ENCODE peak calls at places on chromosomes 5 and 9, in nine cellular contexts. One of them, this sample, is unnamed.

GRCh38 chr5:71699233-71699632 is 19.8 kb upstream of the CARTPT start:
- DNase-seq in AG04450: no peak
- DNase-seq in aorta: no peak
- DNase-seq in transverse colon: no peak
- DNase-seq in suprapubic skin: no peak
- DNase-seq in A549: no peak
- DNase-seq in effector memory CD4-positive, alpha-beta T cell: no peak
- DNase-seq in heart right ventricle: no peak
- DNase-seq in OCI-LY7: no peak
- DNase-seq in this sample: no peak

GRCh38 chr9:127162046-127162445 is 39.6 kb upstream of the ANGPTL2 start:
- DNase-seq in AG04450: no peak
- DNase-seq in aorta: no peak
- DNase-seq in transverse colon: no peak
- DNase-seq in suprapubic skin: peak; percentile 33
- DNase-seq in A549: no peak
- DNase-seq in effector memory CD4-positive, alpha-beta T cell: no peak
- DNase-seq in heart right ventricle: no peak
- DNase-seq in OCI-LY7: peak; percentile 14
- DNase-seq in this sample: no peak

GRCh38 chr5:37197340-37198050 is 51.7 kb downstream of the CPLANE1 start:
- DNase-seq in AG04450: no peak
- DNase-seq in aorta: no peak
- DNase-seq in transverse colon: no peak
- DNase-seq in suprapubic skin: no peak
- DNase-seq in A549: no peak
- DNase-seq in effector memory CD4-positive, alpha-beta T cell: no peak
- DNase-seq in heart right ventricle: no peak
- DNase-seq in OCI-LY7: peak; percentile 8
- DNase-seq in this sample: no peak

GRCh38 chr5:94830520-94830919 is 212.1 kb downstream of the SLF1 start:
- DNase-seq in AG04450: no peak
- DNase-seq in aorta: no peak
- DNase-seq in transverse colon: no peak
- DNase-seq in suprapubic skin: no peak
- DNase-seq in A549: peak; percentile 14
- DNase-seq in effector memory CD4-positive, alpha-beta T cell: no peak
- DNase-seq in heart right ventricle: no peak
- DNase-seq in OCI-LY7: peak; percentile 37
- DNase-seq in this sample: no peak

GRCh38 chr5:99320461-99320860 is 391.7 kb upstream of the CHD1 start:
- DNase-seq in AG04450: no peak
- DNase-seq in aorta: peak; percentile 47
- DNase-seq in transverse colon: no peak
- DNase-seq in suprapubic skin: no peak
- DNase-seq in A549: peak; percentile 1
- DNase-seq in effector memory CD4-positive, alpha-beta T cell: no peak
- DNase-seq in heart right ventricle: no peak
- DNase-seq in OCI-LY7: no peak
- DNase-seq in this sample: no peak

GRCh38 chr5:94908889-94909480 is 290.5 kb downstream of the SLF1 start:
- DNase-seq in AG04450: peak; percentile 8
- DNase-seq in aorta: no peak
- DNase-seq in transverse colon: no peak
- DNase-seq in suprapubic skin: no peak
- DNase-seq in A549: peak; percentile 42
- DNase-seq in effector memory CD4-positive, alpha-beta T cell: no peak
- DNase-seq in heart right ventricle: no peak
- DNase-seq in OCI-LY7: peak; percentile 37
- DNase-seq in this sample: no peak

GRCh38 chr5:83564069-83564749 is 92.7 kb downstream of the VCAN start:
- DNase-seq in AG04450: no peak
- DNase-seq in aorta: no peak
- DNase-seq in transverse colon: no peak
- DNase-seq in suprapubic skin: no peak
- DNase-seq in A549: peak; percentile 44
- DNase-seq in effector memory CD4-positive, alpha-beta T cell: no peak
- DNase-seq in heart right ventricle: no peak
- DNase-seq in OCI-LY7: peak; percentile 47
- DNase-seq in this sample: no peak

GRCh38 chr9:14346826-14347407 is 33.0 kb upstream of the NFIB start:
- DNase-seq in AG04450: no peak
- DNase-seq in aorta: peak; percentile 59
- DNase-seq in transverse colon: no peak
- DNase-seq in suprapubic skin: no peak
- DNase-seq in A549: no peak
- DNase-seq in effector memory CD4-positive, alpha-beta T cell: no peak
- DNase-seq in heart right ventricle: peak; percentile 53
- DNase-seq in OCI-LY7: no peak
- DNase-seq in this sample: no peak

GRCh38 chr5:90475436-90475980 is 844 bp downstream of the POLR3G start:
- DNase-seq in AG04450: no peak
- DNase-seq in aorta: no peak
- DNase-seq in transverse colon: peak; percentile 8
- DNase-seq in suprapubic skin: no peak
- DNase-seq in A549: no peak
- DNase-seq in effector memory CD4-positive, alpha-beta T cell: no peak
- DNase-seq in heart right ventricle: no peak
- DNase-seq in OCI-LY7: no peak
- DNase-seq in this sample: no peak

GRCh38 chr5:95043234-95043633 is 241.7 kb downstream of the MCTP1 start:
- DNase-seq in AG04450: no peak
- DNase-seq in aorta: no peak
- DNase-seq in transverse colon: no peak
- DNase-seq in suprapubic skin: no peak
- DNase-seq in A549: no peak
- DNase-seq in effector memory CD4-positive, alpha-beta T cell: no peak
- DNase-seq in heart right ventricle: no peak
- DNase-seq in OCI-LY7: no peak
- DNase-seq in this sample: no peak

GRCh38 chr5:62647241-62647640 is 68.6 kb downstream of the LRRC70 start:
- DNase-seq in AG04450: no peak
- DNase-seq in aorta: no peak
- DNase-seq in transverse colon: no peak
- DNase-seq in suprapubic skin: no peak
- DNase-seq in A549: no peak
- DNase-seq in effector memory CD4-positive, alpha-beta T cell: no peak
- DNase-seq in heart right ventricle: no peak
- DNase-seq in OCI-LY7: no peak
- DNase-seq in this sample: no peak

GRCh38 chr5:5014836-5015235 is 125.3 kb upstream of the ADAMTS16 start:
- DNase-seq in AG04450: no peak
- DNase-seq in aorta: peak; percentile 63
- DNase-seq in transverse colon: no peak
- DNase-seq in suprapubic skin: no peak
- DNase-seq in A549: no peak
- DNase-seq in effector memory CD4-positive, alpha-beta T cell: no peak
- DNase-seq in heart right ventricle: no peak
- DNase-seq in OCI-LY7: no peak
- DNase-seq in this sample: no peak

GRCh38 chr9:107016383-107016782 is 153.4 kb downstream of the ZNF462 start:
- DNase-seq in AG04450: no peak
- DNase-seq in aorta: no peak
- DNase-seq in transverse colon: no peak
- DNase-seq in suprapubic skin: no peak
- DNase-seq in A549: no peak
- DNase-seq in effector memory CD4-positive, alpha-beta T cell: no peak
- DNase-seq in heart right ventricle: no peak
- DNase-seq in OCI-LY7: no peak
- DNase-seq in this sample: no peak

GRCh38 chr9:132249690-132250089 is 87.8 kb downstream of the NTNG2 start:
- DNase-seq in AG04450: no peak
- DNase-seq in aorta: no peak
- DNase-seq in transverse colon: no peak
- DNase-seq in suprapubic skin: no peak
- DNase-seq in A549: no peak
- DNase-seq in effector memory CD4-positive, alpha-beta T cell: no peak
- DNase-seq in heart right ventricle: no peak
- DNase-seq in OCI-LY7: no peak
- DNase-seq in this sample: no peak

GRCh38 chr5:38872826-38873225 is 27.0 kb downstream of the OSMR start:
- DNase-seq in AG04450: no peak
- DNase-seq in aorta: no peak
- DNase-seq in transverse colon: no peak
- DNase-seq in suprapubic skin: no peak
- DNase-seq in A549: no peak
- DNase-seq in effector memory CD4-positive, alpha-beta T cell: no peak
- DNase-seq in heart right ventricle: no peak
- DNase-seq in OCI-LY7: no peak
- DNase-seq in this sample: no peak

DNA sequence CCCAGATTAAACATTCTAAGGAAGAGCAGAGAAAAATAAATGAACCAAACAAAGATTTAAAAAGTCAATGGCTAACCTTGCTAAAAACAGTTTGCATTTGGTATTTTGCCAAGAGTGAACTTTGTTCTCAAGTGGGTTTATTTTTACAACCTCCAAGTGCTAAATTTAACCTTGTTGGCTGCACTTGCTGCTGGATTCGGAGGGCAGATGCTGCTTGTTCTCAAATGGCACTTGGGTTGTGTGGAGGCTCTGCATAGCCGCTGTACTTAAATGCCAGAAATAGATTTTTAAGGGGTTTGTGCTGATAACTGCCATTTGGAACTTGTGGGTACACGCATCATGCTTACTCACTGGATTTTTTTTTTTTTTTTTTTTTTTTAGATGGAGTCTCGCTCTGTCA is 13.3 kb upstream of the SPATA24 start:
- DNase-seq in AG04450: peak; percentile 51
- DNase-seq in aorta: no peak
- DNase-seq in transverse colon: no peak
- DNase-seq in suprapubic skin: no peak
- DNase-seq in A549: no peak
- DNase-seq in effector memory CD4-positive, alpha-beta T cell: no peak
- DNase-seq in heart right ventricle: peak; percentile 76
- DNase-seq in OCI-LY7: no peak
- DNase-seq in this sample: no peak
- H3K27ac ChIP-seq in AG04450: no peak overlapping the region
- H3K27ac ChIP-seq in aorta: no peak overlapping the region
- H3K27ac ChIP-seq in transverse colon: peak overlapping the region; percentile 61
- H3K27ac ChIP-seq in suprapubic skin: no peak overlapping the region
- H3K27ac ChIP-seq in A549: no peak overlapping the region
- H3K27ac ChIP-seq in effector memory CD4-positive, alpha-beta T cell: no peak overlapping the region
- H3K27ac ChIP-seq in heart right ventricle: peak overlapping the region; percentile 82
- H3K27ac ChIP-seq in OCI-LY7: no peak overlapping the region
- H3K27ac ChIP-seq in this sample: peak overlapping the region; percentile 11

GRCh38 chr9:93950619-93951601 is 4.2 kb downstream of the BARX1 start:
- DNase-seq in AG04450: no peak
- DNase-seq in aorta: peak; percentile 30
- DNase-seq in transverse colon: peak; percentile 36
- DNase-seq in suprapubic skin: no peak
- DNase-seq in A549: no peak
- DNase-seq in effector memory CD4-positive, alpha-beta T cell: no peak
- DNase-seq in heart right ventricle: no peak
- DNase-seq in OCI-LY7: no peak
- DNase-seq in this sample: no peak

GRCh38 chr9:93949694-93950449 is 5.3 kb downstream of the BARX1 start:
- DNase-seq in AG04450: no peak
- DNase-seq in aorta: no peak
- DNase-seq in transverse colon: no peak
- DNase-seq in suprapubic skin: no peak
- DNase-seq in A549: no peak
- DNase-seq in effector memory CD4-positive, alpha-beta T cell: no peak
- DNase-seq in heart right ventricle: no peak
- DNase-seq in OCI-LY7: no peak
- DNase-seq in this sample: no peak

GRCh38 chr9:93948456-93949072 is 6.6 kb downstream of the BARX1 start:
- DNase-seq in AG04450: no peak
- DNase-seq in aorta: no peak
- DNase-seq in transverse colon: no peak
- DNase-seq in suprapubic skin: no peak
- DNase-seq in A549: no peak
- DNase-seq in effector memory CD4-positive, alpha-beta T cell: no peak
- DNase-seq in heart right ventricle: no peak
- DNase-seq in OCI-LY7: no peak
- DNase-seq in this sample: no peak

GRCh38 chr9:93947409-93948070 is 7.6 kb downstream of the BARX1 start:
- DNase-seq in AG04450: no peak
- DNase-seq in aorta: no peak
- DNase-seq in transverse colon: no peak
- DNase-seq in suprapubic skin: no peak
- DNase-seq in A549: no peak
- DNase-seq in effector memory CD4-positive, alpha-beta T cell: no peak
- DNase-seq in heart right ventricle: no peak
- DNase-seq in OCI-LY7: no peak
- DNase-seq in this sample: no peak

GRCh38 chr9:93949073-93949693 is 6.0 kb downstream of the BARX1 start:
- DNase-seq in AG04450: no peak
- DNase-seq in aorta: peak; percentile 41
- DNase-seq in transverse colon: no peak
- DNase-seq in suprapubic skin: no peak
- DNase-seq in A549: no peak
- DNase-seq in effector memory CD4-positive, alpha-beta T cell: no peak
- DNase-seq in heart right ventricle: no peak
- DNase-seq in OCI-LY7: no peak
- DNase-seq in this sample: no peak
- H3K27ac ChIP-seq in AG04450: no peak overlapping the region
- H3K27ac ChIP-seq in aorta: no peak overlapping the region
- H3K27ac ChIP-seq in transverse colon: no peak overlapping the region
- H3K27ac ChIP-seq in suprapubic skin: no peak overlapping the region
- H3K27ac ChIP-seq in A549: no peak overlapping the region
- H3K27ac ChIP-seq in effector memory CD4-positive, alpha-beta T cell: no peak overlapping the region
- H3K27ac ChIP-seq in heart right ventricle: no peak overlapping the region
- H3K27ac ChIP-seq in OCI-LY7: no peak overlapping the region
- H3K27ac ChIP-seq in this sample: no peak overlapping the region

GRCh38 chr5:178223196-178223773 is 9.3 kb downstream of the PHYKPL start:
- DNase-seq in AG04450: no peak
- DNase-seq in aorta: no peak
- DNase-seq in transverse colon: no peak
- DNase-seq in suprapubic skin: no peak
- DNase-seq in A549: no peak
- DNase-seq in effector memory CD4-positive, alpha-beta T cell: no peak
- DNase-seq in heart right ventricle: no peak
- DNase-seq in OCI-LY7: no peak
- DNase-seq in this sample: no peak
- H3K27ac ChIP-seq in AG04450: no peak overlapping the region
- H3K27ac ChIP-seq in aorta: no peak overlapping the region
- H3K27ac ChIP-seq in transverse colon: no peak overlapping the region
- H3K27ac ChIP-seq in suprapubic skin: no peak overlapping the region
- H3K27ac ChIP-seq in A549: no peak overlapping the region
- H3K27ac ChIP-seq in effector memory CD4-positive, alpha-beta T cell: no peak overlapping the region
- H3K27ac ChIP-seq in heart right ventricle: no peak overlapping the region
- H3K27ac ChIP-seq in OCI-LY7: no peak overlapping the region
- H3K27ac ChIP-seq in this sample: no peak overlapping the region

GRCh38 chr5:14873093-14873492 is 1.5 kb upstream of the ANKH start:
- DNase-seq in AG04450: no peak
- DNase-seq in aorta: no peak
- DNase-seq in transverse colon: no peak
- DNase-seq in suprapubic skin: no peak
- DNase-seq in A549: no peak
- DNase-seq in effector memory CD4-positive, alpha-beta T cell: no peak
- DNase-seq in heart right ventricle: no peak
- DNase-seq in OCI-LY7: peak; percentile 20
- DNase-seq in this sample: no peak
- H3K27ac ChIP-seq in AG04450: no peak overlapping the region
- H3K27ac ChIP-seq in aorta: no peak overlapping the region
- H3K27ac ChIP-seq in transverse colon: peak overlapping the region; percentile 99
- H3K27ac ChIP-seq in suprapubic skin: peak overlapping the region; percentile 96
- H3K27ac ChIP-seq in A549: no peak overlapping the region
- H3K27ac ChIP-seq in effector memory CD4-positive, alpha-beta T cell: peak overlapping the region; percentile 67
- H3K27ac ChIP-seq in heart right ventricle: peak overlapping the region; percentile 98
- H3K27ac ChIP-seq in OCI-LY7: no peak overlapping the region
- H3K27ac ChIP-seq in this sample: no peak overlapping the region